ENCODE peak calls at places on chromosomes 1 and 21, in six cellular contexts. One of them, this sample, is unnamed. For H3K36me3, the result is how much of the 10 kb centered on the place peaks cover.

GRCh38 chr1:15900662-15901279 is 53.3 kb downstream of the SPEN start:
- DNase-seq in prostate gland: no peak
- DNase-seq in psoas muscle: no peak
- DNase-seq in heart right ventricle: no peak
- DNase-seq in tibial nerve: no peak
- DNase-seq in mammary epithelial cell: no peak
- DNase-seq in this sample: no peak

GRCh38 chr1:157983787-157984186 is 9.7 kb upstream of the KIRREL1 start:
- DNase-seq in tibial nerve: no peak
- DNase-seq in prostate gland: no peak
- DNase-seq in psoas muscle: no peak
- DNase-seq in mammary epithelial cell: no peak
- DNase-seq in heart right ventricle: no peak
- DNase-seq in this sample: no peak

GRCh38 chr1:101506541-101507164 is 269.8 kb downstream of the S1PR1 start:
- DNase-seq in tibial nerve: no peak
- DNase-seq in prostate gland: peak
- DNase-seq in mammary epithelial cell: peak
- DNase-seq in psoas muscle: no peak
- DNase-seq in heart right ventricle: peak
- DNase-seq in this sample: peak

GRCh38 chr1:45409243-45409642 is 69.0 kb upstream of the MUTYH start:
- DNase-seq in prostate gland: no peak
- DNase-seq in psoas muscle: no peak
- DNase-seq in tibial nerve: no peak
- DNase-seq in mammary epithelial cell: no peak
- DNase-seq in heart right ventricle: no peak
- DNase-seq in this sample: no peak

GRCh38 chr1:202283379-202283844 is 58.3 kb downstream of the UBE2T start:
- DNase-seq in psoas muscle: no peak
- DNase-seq in tibial nerve: no peak
- DNase-seq in mammary epithelial cell: peak
- DNase-seq in heart right ventricle: no peak
- DNase-seq in prostate gland: peak
- DNase-seq in this sample: no peak

GRCh38 chr1:67801903-67802302 is 31.4 kb downstream of the GNG12 start:
- DNase-seq in heart right ventricle: no peak
- DNase-seq in tibial nerve: no peak
- DNase-seq in psoas muscle: no peak
- DNase-seq in prostate gland: no peak
- DNase-seq in mammary epithelial cell: no peak
- DNase-seq in this sample: no peak

GRCh38 chr1:19730793-19731192 is 66.1 kb downstream of the HTR6 start:
- DNase-seq in prostate gland: no peak
- DNase-seq in heart right ventricle: no peak
- DNase-seq in psoas muscle: no peak
- DNase-seq in tibial nerve: no peak
- DNase-seq in mammary epithelial cell: no peak
- DNase-seq in this sample: no peak

GRCh38 chr1:58908539-58909161 is 124.8 kb upstream of the JUN start:
- DNase-seq in tibial nerve: no peak
- DNase-seq in prostate gland: no peak
- DNase-seq in mammary epithelial cell: no peak
- DNase-seq in heart right ventricle: no peak
- DNase-seq in psoas muscle: no peak
- DNase-seq in this sample: no peak

GRCh38 chr1:183004146-183004545 is 19.1 kb upstream of the LAMC1 start:
- DNase-seq in mammary epithelial cell: no peak
- DNase-seq in heart right ventricle: no peak
- DNase-seq in tibial nerve: no peak
- DNase-seq in prostate gland: no peak
- DNase-seq in psoas muscle: no peak
- DNase-seq in this sample: no peak

GRCh38 chr1:41268154-41268770 is 26.2 kb upstream of the SCMH1 start:
- DNase-seq in heart right ventricle: peak
- DNase-seq in mammary epithelial cell: peak
- DNase-seq in psoas muscle: peak
- DNase-seq in prostate gland: peak
- DNase-seq in tibial nerve: peak
- DNase-seq in this sample: peak

GRCh38 chr1:161180643-161181042 is 3.3 kb upstream of the B4GALT3 start:
- DNase-seq in tibial nerve: no peak
- DNase-seq in prostate gland: no peak
- DNase-seq in psoas muscle: no peak
- DNase-seq in heart right ventricle: no peak
- DNase-seq in mammary epithelial cell: no peak
- DNase-seq in this sample: no peak

GRCh38 chr1:25575191-25575590 is 31.8 kb downstream of the LDLRAP1 start:
- DNase-seq in tibial nerve: no peak
- DNase-seq in prostate gland: no peak
- DNase-seq in psoas muscle: no peak
- DNase-seq in mammary epithelial cell: no peak
- DNase-seq in heart right ventricle: no peak
- DNase-seq in this sample: no peak

GRCh38 chr1:9406111-9406510 is 113.4 kb downstream of the SPSB1 start:
- DNase-seq in mammary epithelial cell: no peak
- DNase-seq in prostate gland: no peak
- DNase-seq in heart right ventricle: no peak
- DNase-seq in tibial nerve: no peak
- DNase-seq in psoas muscle: no peak
- DNase-seq in this sample: no peak
- H3K27ac ChIP-seq in mammary epithelial cell: no peak
- H3K27ac ChIP-seq in prostate gland: no peak
- H3K27ac ChIP-seq in heart right ventricle: no peak
- H3K27ac ChIP-seq in tibial nerve: no peak
- H3K27ac ChIP-seq in psoas muscle: peak
- H3K27ac ChIP-seq in this sample: no peak

DNA sequence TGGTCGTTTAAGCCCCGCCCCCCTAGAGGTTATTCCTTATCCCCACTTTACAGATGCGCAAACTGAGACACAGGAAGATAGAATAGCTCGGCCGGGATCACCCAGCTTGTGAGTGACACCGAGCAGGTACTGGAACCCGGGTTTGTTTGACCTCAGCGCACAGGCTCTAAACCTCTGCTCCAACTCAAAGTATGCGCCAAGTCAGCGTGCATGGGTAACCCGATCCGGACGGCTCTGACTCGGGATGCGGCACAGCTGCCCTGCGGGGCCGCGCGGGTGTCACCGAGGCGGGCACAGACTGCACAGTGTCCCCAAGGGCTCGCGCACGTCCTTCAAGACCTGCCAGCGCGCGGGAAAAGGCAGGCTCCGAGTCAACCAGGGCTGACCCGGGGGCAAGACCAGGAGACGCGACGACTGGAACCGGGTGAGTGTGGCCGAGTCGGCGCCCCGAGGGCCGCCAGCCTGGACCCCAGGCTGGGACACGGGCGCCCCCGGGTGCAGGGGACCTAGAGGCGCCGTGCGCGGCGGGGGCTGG is 102.0 kb upstream of the SOD1 start:
- DNase-seq in mammary epithelial cell: no peak
- DNase-seq in prostate gland: no peak
- DNase-seq in psoas muscle: no peak
- DNase-seq in tibial nerve: no peak
- DNase-seq in heart right ventricle: no peak
- DNase-seq in this sample: peak
- TF ChIP-seq CTCF in mammary epithelial cell: no peak
- TF ChIP-seq CTCF in prostate gland: no peak
- TF ChIP-seq CTCF in psoas muscle: no peak
- TF ChIP-seq CTCF in tibial nerve: no peak
- TF ChIP-seq CTCF in heart right ventricle: no peak
- TF ChIP-seq CTCF in this sample: no peak

GRCh38 chr1:21863981-21864380 is 51.9 kb downstream of the LDLRAD2 start:
- DNase-seq in psoas muscle: no peak
- DNase-seq in heart right ventricle: no peak
- DNase-seq in tibial nerve: no peak
- DNase-seq in mammary epithelial cell: no peak
- DNase-seq in prostate gland: no peak
- DNase-seq in this sample: no peak

GRCh38 chr1:21866629-21867009 is 54.6 kb downstream of the LDLRAD2 start:
- DNase-seq in prostate gland: no peak
- DNase-seq in mammary epithelial cell: no peak
- DNase-seq in psoas muscle: no peak
- DNase-seq in heart right ventricle: no peak
- DNase-seq in tibial nerve: no peak
- DNase-seq in this sample: no peak

GRCh38 chr1:21864730-21865129 is 52.7 kb downstream of the LDLRAD2 start:
- DNase-seq in heart right ventricle: no peak
- DNase-seq in mammary epithelial cell: no peak
- DNase-seq in prostate gland: no peak
- DNase-seq in psoas muscle: no peak
- DNase-seq in tibial nerve: no peak
- DNase-seq in this sample: no peak

GRCh38 chr1:21865943-21866628 is 54.0 kb downstream of the LDLRAD2 start:
- DNase-seq in prostate gland: no peak
- DNase-seq in psoas muscle: no peak
- DNase-seq in tibial nerve: no peak
- DNase-seq in heart right ventricle: no peak
- DNase-seq in mammary epithelial cell: no peak
- DNase-seq in this sample: no peak

GRCh38 chr1:21865609-21865942 is 53.5 kb downstream of the LDLRAD2 start:
- DNase-seq in mammary epithelial cell: no peak
- DNase-seq in prostate gland: no peak
- DNase-seq in psoas muscle: no peak
- DNase-seq in tibial nerve: no peak
- DNase-seq in heart right ventricle: no peak
- DNase-seq in this sample: no peak
- H3K36me3 ChIP-seq in mammary epithelial cell: under half
- H3K36me3 ChIP-seq in prostate gland: under half
- H3K36me3 ChIP-seq in psoas muscle: half or more
- H3K36me3 ChIP-seq in tibial nerve: half or more
- H3K36me3 ChIP-seq in heart right ventricle: half or more
- H3K36me3 ChIP-seq in this sample: under half

DNA sequence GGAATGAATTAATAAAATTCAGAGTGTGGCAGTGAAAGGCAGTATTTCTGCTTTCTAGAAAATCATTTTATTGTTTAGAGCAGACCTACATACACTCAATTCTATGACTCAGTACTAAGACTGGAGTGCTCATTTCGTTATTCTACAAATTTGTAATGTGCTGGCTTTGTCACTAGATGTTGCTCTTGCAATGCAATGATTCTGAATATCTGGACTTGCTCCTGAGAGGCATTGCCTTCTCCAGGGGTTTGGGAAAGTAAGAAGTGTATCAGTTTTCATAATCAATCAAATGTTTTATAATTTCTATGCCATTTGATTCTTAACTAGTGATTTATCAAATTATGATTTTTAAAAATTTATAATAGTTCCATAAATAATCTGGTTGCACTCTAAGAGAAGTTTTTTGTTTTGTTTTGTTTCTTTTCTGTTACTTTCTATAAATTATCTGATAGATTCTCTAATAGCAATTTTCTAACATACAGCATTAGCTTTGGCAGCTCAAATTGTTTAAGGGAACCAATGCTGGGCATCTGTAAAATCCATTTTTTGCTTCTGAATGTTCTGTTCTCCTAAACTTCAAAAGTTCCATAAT is 280.5 kb upstream of the SGIP1 start:
- DNase-seq in tibial nerve: no peak
- DNase-seq in mammary epithelial cell: peak
- DNase-seq in heart right ventricle: peak
- DNase-seq in psoas muscle: no peak
- DNase-seq in prostate gland: peak
- DNase-seq in this sample: no peak
- H3K27ac ChIP-seq in tibial nerve: no peak
- H3K27ac ChIP-seq in mammary epithelial cell: no peak
- H3K27ac ChIP-seq in heart right ventricle: no peak
- H3K27ac ChIP-seq in psoas muscle: no peak
- H3K27ac ChIP-seq in prostate gland: no peak
- H3K27ac ChIP-seq in this sample: no peak

GRCh38 chr1:109466440-109467300 is at the start of gene SYPL2:
- DNase-seq in prostate gland: no peak
- DNase-seq in tibial nerve: no peak
- DNase-seq in heart right ventricle: peak
- DNase-seq in psoas muscle: peak
- DNase-seq in mammary epithelial cell: no peak
- DNase-seq in this sample: peak
- TF ChIP-seq CTCF in prostate gland: no peak
- TF ChIP-seq CTCF in tibial nerve: no peak
- TF ChIP-seq CTCF in heart right ventricle: no peak
- TF ChIP-seq CTCF in psoas muscle: no peak
- TF ChIP-seq CTCF in mammary epithelial cell: no peak
- TF ChIP-seq CTCF in this sample: no peak

DNA sequence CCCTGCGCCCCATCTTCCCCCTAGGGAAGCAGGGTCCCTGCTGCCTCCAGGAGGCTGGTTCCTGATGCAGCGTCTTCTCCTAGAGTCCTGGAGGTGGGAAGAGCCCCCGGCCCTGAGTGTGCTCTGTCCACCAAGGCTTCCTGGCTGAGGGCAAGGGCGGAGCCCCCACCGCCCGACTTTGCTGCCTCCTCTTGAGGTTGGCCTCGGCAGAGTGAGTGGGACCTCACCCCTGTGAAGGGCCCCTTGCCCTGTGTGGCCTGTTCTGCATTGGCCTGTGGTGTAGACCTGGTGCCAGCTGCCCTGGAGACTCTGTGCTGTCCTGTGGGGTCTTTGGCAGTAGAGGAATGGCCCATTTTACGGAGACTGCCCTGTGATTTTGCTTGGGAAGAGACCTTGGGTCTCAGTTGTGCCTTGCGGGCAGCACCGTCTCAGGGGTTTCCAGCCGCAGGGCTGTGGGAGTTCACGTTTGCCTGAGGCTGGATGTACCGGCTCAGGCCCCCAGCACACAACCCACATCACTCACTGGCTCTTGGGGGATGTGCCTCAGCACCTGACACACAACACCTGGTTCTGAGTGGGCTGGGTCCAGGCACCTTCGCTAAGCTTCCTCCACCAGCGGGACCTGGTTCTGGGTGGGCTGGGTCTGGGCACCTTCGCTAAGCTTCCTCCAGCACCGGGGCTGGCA is 73.6 kb downstream of the SKI start:
- DNase-seq in psoas muscle: no peak
- DNase-seq in prostate gland: no peak
- DNase-seq in tibial nerve: no peak
- DNase-seq in heart right ventricle: no peak
- DNase-seq in mammary epithelial cell: no peak
- DNase-seq in this sample: no peak
- H3K36me3 ChIP-seq in psoas muscle: under half
- H3K36me3 ChIP-seq in prostate gland: under half
- H3K36me3 ChIP-seq in tibial nerve: under half
- H3K36me3 ChIP-seq in heart right ventricle: half or more
- H3K36me3 ChIP-seq in mammary epithelial cell: under half
- H3K36me3 ChIP-seq in this sample: under half

DNA sequence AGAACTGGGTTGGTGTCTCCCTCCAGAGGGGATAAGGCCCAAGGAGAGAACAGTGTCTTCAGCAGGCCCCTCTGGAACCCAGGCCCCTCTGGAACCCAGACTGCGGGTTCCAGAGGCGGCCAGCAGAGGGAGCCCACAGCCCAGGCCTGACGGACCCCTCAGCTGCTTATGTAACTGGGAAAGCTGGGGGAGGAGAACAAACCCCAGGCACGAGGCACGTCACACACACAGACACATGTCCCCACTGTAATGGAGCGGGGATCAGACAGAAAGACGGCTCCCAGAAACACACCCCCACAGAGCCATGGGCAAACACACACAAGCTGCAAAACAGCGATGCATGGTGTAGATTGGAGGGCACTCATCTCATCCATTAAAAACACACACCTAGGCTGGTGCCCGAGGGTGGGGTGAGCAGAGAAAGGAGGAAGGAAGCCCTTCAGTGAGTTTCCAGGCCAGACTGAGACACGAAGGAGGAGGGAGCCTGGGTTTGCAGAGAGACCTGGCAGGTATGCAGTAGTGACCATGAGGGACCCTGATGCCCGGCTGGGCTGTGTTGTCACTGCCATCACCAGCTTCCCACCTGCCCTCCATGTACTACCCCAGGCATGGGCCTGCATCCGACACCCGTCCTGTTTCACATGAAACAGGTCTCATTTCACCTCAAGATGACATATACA is 2.8 kb upstream of the IGSF8 start:
- DNase-seq in mammary epithelial cell: peak
- DNase-seq in prostate gland: peak
- DNase-seq in heart right ventricle: peak
- DNase-seq in psoas muscle: peak
- DNase-seq in tibial nerve: peak
- DNase-seq in this sample: peak
- H3K27ac ChIP-seq in mammary epithelial cell: no peak
- H3K27ac ChIP-seq in prostate gland: peak
- H3K27ac ChIP-seq in heart right ventricle: no peak
- H3K27ac ChIP-seq in psoas muscle: peak
- H3K27ac ChIP-seq in tibial nerve: peak
- H3K27ac ChIP-seq in this sample: peak